ENCODE peak calls at places on chromosomes 3 and 15, in seven cellular contexts. U is WERI-Rb-1; C is dermis microvascular lymphatic vessel endothelial cell; G is Karpas-422; E is CD4-positive, alpha-beta memory T cell; S is T-helper 17 cell; B is activated T-cell treated with anti-CD3 and anti-CD28 coated beads for 1 hour. I is an unnamed sample.

GRCh38 chr3:129740120-129740519 is 133.6 kb upstream of the PLXND1 start:
- DNase-seq in C (no peak), G (no peak), B (no peak), E (no peak), U (no peak), S (no peak), I (peak)

GRCh38 chr3:159322322-159322939 is 520.6 kb downstream of the MFSD1 start:
- DNase-seq in B (no peak), C (peak), U (peak), G (peak), E (no peak), S (no peak), I (no peak)

GRCh38 chr15:41256577-41257038 is 25.5 kb downstream of the CHP1 start:
- DNase-seq in S (no peak), E (no peak), G (no peak), B (no peak), U (no peak), C (peak), I (no peak)

GRCh38 chr3:33980252-33980651 is 181.8 kb downstream of the PDCD6IP start:
- DNase-seq in G (peak), C (peak), S (no peak), U (no peak), E (no peak), B (no peak), I (no peak)

GRCh38 chr3:186255703-186256331 is 106.2 kb downstream of the DGKG start:
- DNase-seq in G (peak), E (no peak), U (peak), S (no peak), C (no peak), B (no peak), I (no peak)

GRCh38 chr3:50529996-50530706 is 26.7 kb upstream of the CACNA2D2 start:
- DNase-seq in C (no peak), B (no peak), G (no peak), U (no peak), E (no peak), S (no peak), I (no peak)

GRCh38 chr3:14633819-14634424 is 17.6 kb upstream of the CCDC174 start:
- DNase-seq in C (peak), G (peak), B (peak), S (peak), E (peak), U (peak), I (no peak)

GRCh38 chr3:127409421-127410136 is 121.7 kb upstream of the PRR20G start:
- DNase-seq in S (no peak), G (no peak), B (no peak), C (no peak), U (no peak), E (no peak), I (peak)

GRCh38 chr3:121692010-121692699 is 31.5 kb upstream of the HCLS1 start:
- DNase-seq in E (no peak), B (no peak), U (no peak), S (no peak), C (no peak), G (no peak), I (no peak)

GRCh38 chr3:4416961-4417360 is 50.1 kb downstream of the SUMF1 start:
- DNase-seq in S (no peak), B (no peak), E (no peak), U (no peak), G (no peak), C (peak), I (no peak)

GRCh38 chr3:195163719-195164572 is 107.0 kb downstream of the XXYLT1 start:
- DNase-seq in U (no peak), C (no peak), G (no peak), S (no peak), E (no peak), B (no peak), I (no peak)

GRCh38 chr3:47385007-47385406 is 4.2 kb downstream of the PTPN23 start:
- DNase-seq in E (no peak), C (no peak), U (no peak), B (no peak), S (no peak), G (no peak), I (no peak)

GRCh38 chr3:134846943-134847342 is 51.9 kb downstream of the EPHB1 start:
- DNase-seq in B (no peak), E (no peak), U (no peak), C (peak), G (no peak), S (no peak), I (no peak)

GRCh38 chr3:36941658-36942057 is 3.2 kb downstream of the TRANK1 start:
- DNase-seq in C (no peak), B (no peak), E (no peak), S (no peak), U (no peak), G (no peak), I (no peak)

GRCh38 chr3:61594978-61595687 is 33.8 kb downstream of the PTPRG start:
- DNase-seq in B (no peak), G (no peak), C (no peak), S (no peak), E (no peak), U (no peak), I (no peak)

GRCh38 chr15:47293763-47294162 is 423.5 kb upstream of the SEMA6D start:
- DNase-seq in G (no peak), E (no peak), S (no peak), C (no peak), B (no peak), U (no peak), I (no peak)

GRCh38 chr3:171646357-171647133 is 163.7 kb downstream of the PLD1 start:
- DNase-seq in B (no peak), E (no peak), S (no peak), U (peak), G (peak), C (peak), I (no peak)

GRCh38 chr3:181316481-181316880 is 326.9 kb upstream of the DNAJC19 start:
- DNase-seq in U (no peak), E (no peak), B (no peak), G (peak), C (peak), S (no peak), I (no peak)

GRCh38 chr15:41832208-41832607 is 4.3 kb downstream of the JMJD7 start:
- DNase-seq in B (no peak), S (no peak), G (no peak), U (no peak), C (no peak), E (no peak), I (no peak)

GRCh38 chr15:85690546-85691226 is 104.0 kb downstream of the KLHL25 start:
- DNase-seq in B (no peak), S (no peak), U (no peak), G (peak), E (peak), C (peak), I (no peak)

GRCh38 chr3:124201786-124202185 is 209.9 kb upstream of the ROPN1 start:
- DNase-seq in G (no peak), U (peak), S (no peak), C (no peak), E (no peak), B (no peak), I (no peak)

GRCh38 chr15:85404156-85404921 is 23.9 kb downstream of the AKAP13 start:
- DNase-seq in G (peak), S (no peak), E (no peak), U (no peak), B (no peak), C (no peak), I (no peak)

GRCh38 chr3:98690876-98691275 is 72.3 kb upstream of the ST3GAL6 start:
- DNase-seq in U (no peak), C (no peak), E (no peak), S (no peak), B (no peak), G (no peak), I (no peak)

GRCh38 chr3:11536132-11536935 is 107.4 kb downstream of the VGLL4 start:
- DNase-seq in G (no peak), B (no peak), E (no peak), S (no peak), U (no peak), C (peak), I (no peak)

GRCh38 chr3:130341388-130341787 is 4.1 kb upstream of the COL6A5 start:
- DNase-seq in U (no peak), B (no peak), E (no peak), S (no peak), C (no peak), G (no peak), I (no peak)

GRCh38 chr15:42319206-42319605 is 40.1 kb upstream of the CAPN3 start:
- DNase-seq in C (no peak), B (no peak), S (no peak), G (no peak), U (no peak), E (no peak), I (no peak)

GRCh38 chr15:87744815-87745214 is 511.7 kb downstream of the NTRK3 start:
- DNase-seq in B (no peak), G (no peak), E (no peak), S (no peak), U (no peak), C (no peak), I (no peak)

GRCh38 chr3:130645261-130645660 is 101.4 kb downstream of the PIK3R4 start:
- DNase-seq in C (no peak), S (no peak), E (no peak), B (no peak), G (no peak), U (no peak), I (peak)

GRCh38 chr15:44536298-44536961 is 517 bp upstream of the EIF3J start:
- DNase-seq in S (no peak), G (no peak), B (no peak), C (no peak), E (no peak), U (peak), I (peak)

GRCh38 chr3:140931016-140931454 is 10.6 kb upstream of the SLC25A36 start:
- DNase-seq in S (no peak), C (no peak), U (no peak), E (no peak), G (peak), B (no peak), I (no peak)

GRCh38 chr15:77732514-77733335 is 100.0 kb upstream of the LINGO1 start:
- DNase-seq in B (no peak), S (no peak), C (no peak), U (no peak), G (no peak), E (no peak), I (no peak)

GRCh38 chr3:87436781-87437543 is 160.6 kb upstream of the POU1F1 start:
- DNase-seq in U (no peak), G (no peak), E (no peak), S (no peak), B (no peak), C (no peak), I (no peak)

GRCh38 chr15:69806287-69806915 is 291.3 kb downstream of the TLE3 start:
- DNase-seq in U (no peak), C (no peak), B (no peak), E (no peak), G (no peak), S (no peak), I (no peak)

GRCh38 chr3:14771593-14772497 is 46.9 kb upstream of the FGD5 start:
- DNase-seq in C (no peak), U (no peak), B (no peak), G (no peak), E (no peak), S (no peak), I (peak)

GRCh38 chr3:30779686-30780287 is 114.7 kb downstream of the GADL1 start:
- DNase-seq in U (peak), C (peak), G (peak), B (no peak), E (no peak), S (no peak), I (no peak)

GRCh38 chr15:66847565-66847991 is 145.5 kb downstream of the SMAD6 start:
- DNase-seq in U (no peak), S (no peak), E (no peak), G (no peak), C (no peak), B (no peak), I (no peak)

I was measured in esophagus muscularis mucosa.